ENCODE peak calls at places on chromosomes 3 and 15, in ten cellular contexts. W is activated naive CD4-positive, alpha-beta T cell treated with Interleukin-2 at 50 U/mL for 16 hours; C is GM10248; E is mucosa of gallbladder; Q is NCI-H345; O is activated T-cell treated with anti-CD3 and anti-CD28 coated beads, Interleukin-2, amount 50 U/mL, for 24 hours; P is NCI-H1105; K is activated T-helper 9 cell treated with anti-CD3 and anti-CD28 coated beads, Interleukin-2, amount 50 U/mL, for 16 hours; X is PC-9; V is GM13977. S is an unnamed sample.

GRCh38 chr3:23807161-23808015 is 1.6 kb downstream of the UBE2E1 start:
- DNase-seq in W (no peak), C (peak; percentile 20), E (no peak), Q (no peak), O (no peak), P (no peak), K (no peak), X (no peak), V (peak; percentile 43), S (no peak)

GRCh38 chr3:197367081-197367780 is 68.8 kb upstream of the DLG1 start:
- DNase-seq in W (no peak), C (no peak), E (no peak), Q (peak; percentile 98), O (no peak), P (peak; percentile 16), K (no peak), X (peak; percentile 91), V (no peak), S (peak; percentile 74)

GRCh38 chr3:154684021-154684420 is 254.0 kb upstream of the GPR149 start:
- DNase-seq in W (no peak), C (no peak), E (no peak), Q (no peak), O (no peak), P (no peak), K (no peak), X (no peak), V (no peak), S (no peak)

GRCh38 chr15:83436513-83437158 is 10.5 kb upstream of the SH3GL3 start:
- DNase-seq in W (no peak), C (no peak), E (no peak), Q (no peak), O (no peak), P (no peak), K (no peak), X (no peak), V (peak; percentile 24), S (no peak)

GRCh38 chr3:52791396-52791795 is 3.2 kb upstream of the ITIH3 start:
- DNase-seq in W (no peak), C (no peak), E (no peak), Q (no peak), O (no peak), P (no peak), K (no peak), X (no peak), V (no peak), S (no peak)

GRCh38 chr15:52728899-52729298 is 49.7 kb upstream of the ATOSA start:
- DNase-seq in W (no peak), C (no peak), E (no peak), Q (no peak), O (no peak), P (no peak), K (no peak), X (no peak), V (no peak), S (no peak)

GRCh38 chr15:55590788-55591187 is 2.6 kb upstream of the PYGO1 start:
- DNase-seq in W (no peak), C (no peak), E (no peak), Q (no peak), O (no peak), P (no peak), K (no peak), X (no peak), V (no peak), S (no peak)

GRCh38 chr3:39086066-39086657 is 21.3 kb downstream of the GORASP1 start:
- DNase-seq in W (no peak), C (no peak), E (no peak), Q (no peak), O (no peak), P (no peak), K (no peak), X (no peak), V (peak; percentile 14), S (no peak)

GRCh38 chr15:62186578-62186977 is 21.5 kb upstream of the C2CD4B start:
- DNase-seq in W (no peak), C (no peak), E (no peak), Q (no peak), O (no peak), P (no peak), K (no peak), X (no peak), V (no peak), S (no peak)

GRCh38 chr3:160754371-160754854 is 1.6 kb upstream of the PPM1L start:
- DNase-seq in W (no peak), C (no peak), E (peak; percentile 32), Q (no peak), O (no peak), P (peak; percentile 60), K (no peak), X (peak; percentile 31), V (no peak), S (peak; percentile 32)

GRCh38 chr3:40752492-40752891 is 227.7 kb downstream of the ZNF621 start:
- DNase-seq in W (no peak), C (no peak), E (no peak), Q (no peak), O (no peak), P (no peak), K (no peak), X (no peak), V (no peak), S (no peak)

GRCh38 chr15:69782809-69783208 is 314.9 kb downstream of the TLE3 start:
- DNase-seq in W (no peak), C (no peak), E (no peak), Q (no peak), O (no peak), P (no peak), K (no peak), X (no peak), V (no peak), S (peak; percentile 34)

GRCh38 chr15:50676799-50677483 is 9.7 kb downstream of the TRPM7 start:
- DNase-seq in W (no peak), C (no peak), E (no peak), Q (no peak), O (no peak), P (no peak), K (no peak), X (no peak), V (no peak), S (no peak)

GRCh38 chr15:20106026-20106425 is 435.6 kb downstream of the GOLGA6L6 start:
- DNase-seq in W (no peak), C (no peak), E (no peak), Q (no peak), O (no peak), P (no peak), K (no peak), X (peak; percentile 25), V (no peak), S (peak; percentile 26)

GRCh38 chr3:137692803-137693431 is 71.2 kb upstream of the SOX14 start:
- DNase-seq in W (no peak), C (peak; percentile 26), E (no peak), Q (peak; percentile 29), O (no peak), P (peak; percentile 59), K (no peak), X (peak; percentile 19), V (peak; percentile 32), S (no peak)

GRCh38 chr3:14646589-14647413 is 4.8 kb upstream of the CCDC174 start:
- DNase-seq in W (no peak), C (no peak), E (no peak), Q (no peak), O (no peak), P (no peak), K (no peak), X (no peak), V (no peak), S (no peak)

S was measured in stomach.